ENCODE peak calls at places on chromosomes 3 and 15, in seven cellular contexts. R is PC-9, W is SK-N-SH, A is IMR-90, S is endothelial cell of umbilical vein, Q is GM23338, Z is hepatocyte. I is an unnamed sample.

GRCh38 chr15:84609818-84610525 is 9.2 kb downstream of the ZSCAN2 start:
- DNase-seq in R (no peak), W (no peak), A (no peak), S (no peak), Q (no peak), Z (no peak), I (no peak)

GRCh38 chr15:38458646-38459045 is 4.7 kb downstream of the FAM98B start:
- DNase-seq in R (no peak), W (no peak), A (no peak), S (no peak), Q (no peak), Z (no peak), I (no peak)

GRCh38 chr3:16849240-16849639 is 35.5 kb upstream of the PLCL2 start:
- DNase-seq in R (no peak), W (no peak), A (peak; percentile 2), S (peak; percentile 48), Q (peak; percentile 75), Z (no peak), I (peak; percentile 57)

GRCh38 chr3:149751551-149751950 is 738 bp downstream of the COMMD2 start:
- DNase-seq in R (no peak), W (peak; percentile 7), A (no peak), S (no peak), Q (peak; percentile 18), Z (no peak), I (peak; percentile 7)

GRCh38 chr3:194105292-194105691 is 30.7 kb upstream of the HES1 start:
- DNase-seq in R (no peak), W (no peak), A (no peak), S (no peak), Q (no peak), Z (no peak), I (peak; percentile 55)

GRCh38 chr3:101902041-101902440 is 52.7 kb downstream of the NFKBIZ start:
- DNase-seq in R (peak; percentile 86), W (no peak), A (peak; percentile 99), S (peak; percentile 70), Q (no peak), Z (peak; percentile 25), I (peak; percentile 17)

GRCh38 chr15:41955807-41956525 is 16.4 kb downstream of the EHD4 start:
- DNase-seq in R (no peak), W (no peak), A (no peak), S (no peak), Q (peak; percentile 67), Z (peak; percentile 61), I (no peak)

GRCh38 chr15:31517711-31518110 is 191.1 kb downstream of the KLF13 start:
- DNase-seq in R (no peak), W (no peak), A (no peak), S (no peak), Q (no peak), Z (no peak), I (no peak)

GRCh38 chr3:177195941-177196472 is 1.3 kb downstream of the TBL1XR1 start:
- DNase-seq in R (no peak), W (no peak), A (no peak), S (peak; percentile 48), Q (no peak), Z (no peak), I (peak; percentile 72)

GRCh38 chr15:40358492-40359353 is 704 bp downstream of the DISP2 start:
- DNase-seq in R (no peak), W (peak; percentile 76), A (no peak), S (no peak), Q (peak; percentile 72), Z (no peak), I (peak; percentile 75)

GRCh38 chr3:31219131-31219843 is 313.4 kb upstream of the STT3B start:
- DNase-seq in R (no peak), W (no peak), A (peak; percentile 15), S (no peak), Q (no peak), Z (no peak), I (no peak)

GRCh38 chr3:94694894-94695293 is 632.0 kb downstream of the NSUN3 start:
- DNase-seq in R (no peak), W (no peak), A (no peak), S (no peak), Q (no peak), Z (peak; percentile 5), I (no peak)

GRCh38 chr3:150216041-150216811 is 191.9 kb upstream of the TSC22D2 start:
- DNase-seq in R (peak; percentile 48), W (peak; percentile 32), A (peak; percentile 61), S (peak; percentile 12), Q (no peak), Z (peak; percentile 35), I (no peak)

GRCh38 chr15:40747685-40748631 is 7.1 kb downstream of the RMDN3 start:
- DNase-seq in R (no peak), W (no peak), A (no peak), S (no peak), Q (no peak), Z (no peak), I (no peak)

GRCh38 chr3:135310317-135310716 is 515.3 kb downstream of the EPHB1 start:
- DNase-seq in R (no peak), W (no peak), A (no peak), S (no peak), Q (peak; percentile 6), Z (peak; percentile 54), I (no peak)

GRCh38 chr3:72378287-72378686 is 470.0 kb downstream of the SHQ1 start:
- DNase-seq in R (no peak), W (no peak), A (no peak), S (no peak), Q (no peak), Z (no peak), I (no peak)

GRCh38 chr3:6041894-6042293 is 819.0 kb upstream of the GRM7 start:
- DNase-seq in R (no peak), W (no peak), A (no peak), S (no peak), Q (no peak), Z (no peak), I (no peak)

GRCh38 chr3:47412453-47412756 is 31.6 kb downstream of the PTPN23 start:
- DNase-seq in R (no peak), W (no peak), A (no peak), S (no peak), Q (no peak), Z (no peak), I (no peak)

GRCh38 chr3:32614956-32615355 is 44.3 kb upstream of the DYNC1LI1 start:
- DNase-seq in R (no peak), W (no peak), A (peak; percentile 93), S (peak; percentile 74), Q (no peak), Z (no peak), I (no peak)

GRCh38 chr3:179398574-179399249 is 51.2 kb downstream of the MFN1 start:
- DNase-seq in R (no peak), W (no peak), A (peak; percentile 71), S (no peak), Q (no peak), Z (no peak), I (no peak)

GRCh38 chr3:186772886-186773417 is 10.4 kb upstream of the EIF4A2 start:
- DNase-seq in R (no peak), W (peak; percentile 25), A (no peak), S (peak; percentile 39), Q (peak; percentile 70), Z (peak; percentile 46), I (peak; percentile 91)

GRCh38 chr3:134652409-134652831 is 1.6 kb upstream of the KY start:
- DNase-seq in R (no peak), W (no peak), A (peak; percentile 29), S (no peak), Q (no peak), Z (no peak), I (no peak)

DNA sequence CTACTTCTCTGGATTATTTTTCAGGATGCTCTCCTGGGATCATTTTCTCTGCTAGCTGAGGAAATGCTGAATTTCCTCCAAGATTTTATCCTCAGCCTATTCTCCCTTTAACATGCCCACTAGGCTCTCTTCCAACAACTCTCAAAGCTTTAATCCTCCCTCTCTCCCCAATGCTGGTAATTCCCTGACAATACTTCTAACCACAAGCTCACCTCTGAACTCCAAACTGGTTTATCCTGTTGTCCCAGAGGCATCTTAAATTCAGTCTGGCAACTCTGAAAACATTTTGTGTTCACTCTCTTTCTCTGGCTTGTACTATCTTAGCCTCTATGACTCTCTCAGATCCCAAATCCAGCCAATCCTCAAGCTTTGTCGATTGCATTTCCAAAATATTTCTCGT is 490.3 kb downstream of the MECOM start:
- DNase-seq in R (peak; percentile 94), W (no peak), A (no peak), S (no peak), Q (peak; percentile 18), Z (no peak), I (no peak)
- H3K4me2 ChIP-seq in R (peak overlapping the region; percentile 51), W (no peak overlapping the region), A (no peak overlapping the region), S (no peak overlapping the region), Q (no peak overlapping the region), Z (no peak overlapping the region), I (no peak overlapping the region)

DNA sequence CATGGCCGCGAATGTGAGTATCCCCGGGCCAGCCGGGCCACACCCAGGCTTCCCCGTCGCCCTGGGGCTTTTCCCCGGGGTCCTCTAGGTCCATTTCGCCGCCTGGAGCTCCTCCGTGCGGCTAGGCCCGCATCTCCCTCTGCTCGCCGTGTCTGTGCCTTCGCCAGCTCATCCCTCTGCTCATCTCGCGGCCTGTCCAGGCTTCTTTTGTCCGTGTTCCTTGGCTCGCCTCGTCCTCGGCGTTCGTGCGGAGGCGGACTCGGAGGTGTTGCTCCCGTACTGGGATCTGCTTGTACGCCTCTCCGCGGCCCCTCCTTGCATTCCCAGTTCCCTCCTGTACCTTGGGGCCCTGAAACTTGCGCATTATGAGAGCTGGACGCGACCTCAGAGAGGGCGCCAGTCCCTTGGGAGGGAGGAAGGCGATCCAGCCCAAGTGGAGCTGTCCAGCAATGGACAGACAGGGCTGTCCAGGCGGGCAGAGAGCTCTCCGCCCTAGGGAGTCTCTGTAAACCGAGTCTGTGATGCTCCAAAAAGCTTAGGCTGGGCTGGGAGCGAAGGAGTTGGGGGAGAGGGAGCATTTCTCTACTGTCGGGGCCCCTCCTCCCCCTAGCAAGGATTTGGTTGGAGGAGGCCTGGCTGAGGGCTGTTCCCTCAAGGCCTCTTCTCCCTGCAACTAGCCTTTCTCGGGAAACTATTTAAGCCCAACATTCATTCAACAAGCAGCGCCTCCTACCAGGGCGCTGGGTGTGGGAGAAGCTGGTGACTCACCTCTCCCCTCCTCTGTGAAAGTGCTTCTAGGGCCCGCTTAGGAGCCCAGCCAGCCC is 553 bp downstream of the TMEM43 start:
- DNase-seq in R (peak; percentile 88), W (no peak), A (peak; percentile 94), S (peak; percentile 84), Q (peak; percentile 78), Z (peak; percentile 90), I (peak; percentile 46)
- TF ChIP-seq CTCF in R (no peak), W (no peak), A (peak; percentile 31), S (no peak), Q (no peak), Z (peak; percentile 14), I (peak; percentile 14)

GRCh38 chr15:66646799-66647198 is 55.2 kb upstream of the SMAD6 start:
- DNase-seq in R (no peak), W (no peak), A (no peak), S (no peak), Q (no peak), Z (no peak), I (no peak)
- H3K4me3 ChIP-seq in R (no peak overlapping the region), W (no peak overlapping the region), A (no peak overlapping the region), S (no peak overlapping the region), Q (no peak overlapping the region), Z (no peak overlapping the region), I (no peak overlapping the region)

DNA sequence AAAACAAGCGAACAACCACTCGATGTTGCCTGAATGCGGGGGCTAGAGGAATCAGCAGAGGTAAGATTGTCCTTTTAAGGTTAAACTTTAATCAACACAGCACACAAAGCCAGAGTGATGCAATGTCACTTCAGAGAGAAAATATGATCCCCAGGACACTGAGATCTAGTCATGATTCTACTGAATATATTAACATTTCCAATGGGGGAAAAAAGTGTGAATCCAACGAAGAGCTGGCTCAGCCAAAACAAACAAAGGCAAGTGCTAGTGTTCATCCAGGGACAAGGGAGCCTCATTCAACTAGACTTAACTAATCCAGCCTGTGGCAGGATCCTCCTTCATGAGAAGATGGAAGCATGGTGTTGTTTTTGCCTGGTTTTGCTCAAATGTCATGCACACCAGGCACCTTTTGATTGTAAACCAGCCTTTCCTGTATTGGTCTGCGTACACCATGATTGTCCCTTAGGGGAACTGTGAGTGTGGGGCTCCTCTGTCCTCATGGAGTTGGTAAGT is 35.8 kb downstream of the SCG5 start:
- DNase-seq in R (no peak), W (no peak), A (no peak), S (no peak), Q (no peak), Z (peak; percentile 41), I (no peak)
- H3K4me2 ChIP-seq in R (no peak overlapping the region), W (no peak overlapping the region), A (peak overlapping the region; percentile 10), S (no peak overlapping the region), Q (no peak overlapping the region), Z (peak overlapping the region; percentile 48), I (no peak overlapping the region)

I was measured in OCI-LY7.